ENCODE peak calls at places on chromosomes 16 and 17, in eight cellular contexts. H is AG04450; I is AG09309; O is astrocyte of the cerebellum; L is activated CD8-positive, alpha-beta T cell treated with anti-CD3 and anti-CD28 coated beads, Interleukin-2, amount 10 ng/mL, durations not matched to agents 7 days and 5 days; U is NCI-H2081; P is MV-4-11; Z is A549. C is an unnamed sample.
A peak's percentile ranks its signal among the peaks of the same experiment; 100 is the strongest.

GRCh38 chr16:89330177-89330856 is 112.8 kb downstream of the ZNF778 start:
- DNase-seq in H (no peak), I (no peak), O (no peak), L (peak; percentile 62), U (no peak), P (no peak), Z (peak; percentile 89), C (peak; percentile 93)

GRCh38 chr17:4514206-4514605 is 15.5 kb downstream of the SPNS2 start:
- DNase-seq in H (no peak), I (no peak), O (no peak), L (no peak), U (no peak), P (no peak), Z (no peak), C (no peak)

GRCh38 chr17:6212766-6213165 is 142.6 kb downstream of the WSCD1 start:
- DNase-seq in H (no peak), I (no peak), O (no peak), L (no peak), U (no peak), P (no peak), Z (no peak), C (no peak)

GRCh38 chr17:15398736-15399331 is 57.4 kb upstream of the TEKT3 start:
- DNase-seq in H (no peak), I (no peak), O (no peak), L (no peak), U (no peak), P (peak; percentile 37), Z (peak; percentile 21), C (peak; percentile 54)

GRCh38 chr16:47787695-47788094 is 326.6 kb downstream of the PHKB start:
- DNase-seq in H (no peak), I (no peak), O (peak; percentile 27), L (no peak), U (no peak), P (no peak), Z (no peak), C (peak; percentile 24)

GRCh38 chr17:3400008-3400407 is 1.8 kb upstream of the OR1E1 start:
- DNase-seq in H (no peak), I (no peak), O (no peak), L (no peak), U (no peak), P (no peak), Z (no peak), C (no peak)

GRCh38 chr16:11329080-11329491 is 16.2 kb upstream of the RMI2 start:
- DNase-seq in H (no peak), I (no peak), O (no peak), L (no peak), U (no peak), P (peak; percentile 17), Z (no peak), C (no peak)

GRCh38 chr16:3659200-3659599 is 4.7 kb downstream of the DNASE1 start:
- DNase-seq in H (no peak), I (peak; percentile 27), O (no peak), L (no peak), U (no peak), P (no peak), Z (no peak), C (no peak)

GRCh38 chr16:50360033-50360778 is 8.6 kb downstream of the BRD7 start:
- DNase-seq in H (no peak), I (peak; percentile 55), O (peak; percentile 38), L (no peak), U (no peak), P (no peak), Z (no peak), C (no peak)

GRCh38 chr17:50176559-50177471 is 11.0 kb downstream of the SGCA start:
- DNase-seq in H (no peak), I (no peak), O (no peak), L (no peak), U (no peak), P (no peak), Z (peak; percentile 46), C (no peak)

GRCh38 chr17:77392376-77393273 is 251.9 kb downstream of the SEC14L1 start:
- DNase-seq in H (no peak), I (no peak), O (no peak), L (no peak), U (peak; percentile 63), P (no peak), Z (peak; percentile 89), C (peak; percentile 37)

GRCh38 chr16:57264381-57264780 is 19.3 kb downstream of the ARL2BP start:
- DNase-seq in H (no peak), I (no peak), O (no peak), L (no peak), U (no peak), P (peak; percentile 38), Z (no peak), C (no peak)

GRCh38 chr16:48231675-48232214 is 12.4 kb upstream of the LONP2 start:
- DNase-seq in H (peak; percentile 2), I (no peak), O (peak; percentile 4), L (peak; percentile 67), U (no peak), P (peak; percentile 53), Z (peak; percentile 65), C (no peak)

GRCh38 chr17:50238594-50239287 is 35.5 kb upstream of the TMEM92 start:
- DNase-seq in H (no peak), I (no peak), O (no peak), L (no peak), U (no peak), P (peak; percentile 15), Z (peak; percentile 59), C (no peak)

GRCh38 chr16:57574086-57574485 is 31.6 kb downstream of the ADGRG5 start:
- DNase-seq in H (no peak), I (no peak), O (no peak), L (peak; percentile 13), U (no peak), P (no peak), Z (no peak), C (no peak)

GRCh38 chr17:17928422-17929386 is 43.5 kb downstream of the TOM1L2 start:
- DNase-seq in H (no peak), I (no peak), O (no peak), L (no peak), U (no peak), P (no peak), Z (no peak), C (peak; percentile 45)

GRCh38 chr16:54936979-54937672 is 6.5 kb downstream of the IRX5 start:
- DNase-seq in H (no peak), I (no peak), O (peak; percentile 62), L (no peak), U (no peak), P (peak; percentile 19), Z (peak; percentile 54), C (peak; percentile 51)

GRCh38 chr16:75653926-75654325 is 6.4 kb downstream of the TERF2IP start:
- DNase-seq in H (peak; percentile 11), I (peak; percentile 57), O (no peak), L (no peak), U (no peak), P (no peak), Z (no peak), C (no peak)

GRCh38 chr16:54879681-54880080 is 51.0 kb upstream of the IRX5 start:
- DNase-seq in H (no peak), I (no peak), O (no peak), L (no peak), U (no peak), P (no peak), Z (peak; percentile 24), C (no peak)